ENCODE peak calls at places on chromosomes 7 and 10, in four cellular contexts. I is GM12878, N is H1, J is K562. H is an unnamed sample.
A peak's percentile ranks its signal among the peaks of the same experiment; 100 is the strongest.

GRCh38 chr7:23254051-23254681 is 7.6 kb downstream of the GPNMB start:
- DNase-seq in N (no peak), I (no peak), J (no peak), H (no peak)

GRCh38 chr10:107616463-107617131 is 452.1 kb upstream of the SORCS1 start:
- DNase-seq in N (no peak), J (no peak), I (no peak), H (no peak)

GRCh38 chr7:123979876-123980275 is 53.0 kb downstream of the TMEM229A start:
- DNase-seq in I (no peak), J (no peak), N (no peak), H (no peak)

GRCh38 chr7:66539948-66540375 is 88.7 kb upstream of the KCTD7 start:
- DNase-seq in N (no peak), I (no peak), J (peak; percentile 55), H (peak; percentile 43)

GRCh38 chr7:54841772-54842707 is 83.0 kb upstream of the SEC61G start:
- DNase-seq in N (no peak), I (no peak), J (no peak), H (peak; percentile 36)

GRCh38 chr10:89525556-89525955 is 9.8 kb downstream of the SLC16A12 start:
- DNase-seq in N (no peak), J (no peak), I (no peak), H (no peak)

GRCh38 chr10:132641966-132642731 is 104.6 kb downstream of the INPP5A start:
- DNase-seq in J (no peak), N (no peak), I (no peak), H (no peak)

GRCh38 chr7:149721084-149721601 is 52.2 kb downstream of the ZNF467 start:
- DNase-seq in I (no peak), J (no peak), N (no peak), H (no peak)

GRCh38 chr7:21108182-21108581 is 319.7 kb upstream of the SP4 start:
- DNase-seq in I (no peak), N (no peak), J (no peak), H (no peak)

GRCh38 chr10:103564799-103565365 is 71.4 kb downstream of the NEURL1 start:
- DNase-seq in I (no peak), N (no peak), J (peak; percentile 64), H (peak; percentile 26)

GRCh38 chr10:122476034-122476695 is 14.8 kb downstream of the HTRA1 start:
- DNase-seq in I (no peak), N (no peak), J (no peak), H (no peak)

GRCh38 chr10:121455377-121455776 is 142.9 kb downstream of the FGFR2 start:
- DNase-seq in N (no peak), J (no peak), I (no peak), H (no peak)

GRCh38 chr7:157494506-157495176 is 157.8 kb downstream of the DNAJB6 start:
- DNase-seq in N (no peak), I (no peak), J (no peak), H (no peak)

GRCh38 chr10:98088186-98088971 is 46.1 kb upstream of the R3HCC1L start:
- DNase-seq in I (no peak), N (no peak), J (no peak), H (no peak)

GRCh38 chr7:104650991-104651680 is 322.7 kb downstream of the LHFPL3 start:
- DNase-seq in J (no peak), I (no peak), N (no peak), H (no peak)

GRCh38 chr7:85103352-85103751 is 83.5 kb downstream of the SEMA3D start:
- DNase-seq in J (no peak), I (no peak), N (no peak), H (no peak)

GRCh38 chr10:74079914-74080590 is 70.6 kb downstream of the AP3M1 start:
- DNase-seq in J (no peak), N (no peak), I (no peak), H (no peak)

GRCh38 chr7:114047889-114048288 is 129.1 kb upstream of the PPP1R3A start:
- DNase-seq in N (no peak), I (no peak), J (no peak), H (no peak)

GRCh38 chr7:40177071-40177470 is 42.3 kb downstream of the SUGCT start:
- DNase-seq in N (no peak), J (no peak), I (no peak), H (no peak)

GRCh38 chr10:50316695-50317648 is 65.7 kb upstream of the ASAH2 start:
- DNase-seq in J (no peak), N (no peak), I (no peak), H (no peak)

GRCh38 chr10:61142987-61143386 is 199.0 kb upstream of the RHOBTB1 start:
- DNase-seq in I (no peak), N (no peak), J (no peak), H (no peak)

GRCh38 chr10:30939643-30940042 is 92.0 kb downstream of the ZNF438 start:
- DNase-seq in I (no peak), J (no peak), N (no peak), H (no peak)

GRCh38 chr7:69782917-69783684 is 184.8 kb downstream of the AUTS2 start:
- DNase-seq in N (no peak), J (no peak), I (no peak), H (no peak)

GRCh38 chr7:132183822-132184380 is 392.4 kb downstream of the PLXNA4 start:
- DNase-seq in I (no peak), J (no peak), N (no peak), H (no peak)

GRCh38 chr10:95266674-95267095 is 24.1 kb downstream of the PDLIM1 start:
- DNase-seq in I (no peak), N (no peak), J (peak; percentile 64), H (peak; percentile 76)

GRCh38 chr10:48458662-48459048 is 146.2 kb downstream of the ARHGAP22 start:
- DNase-seq in J (no peak), I (no peak), N (no peak), H (no peak)

GRCh38 chr7:136687693-136688322 is 180.6 kb upstream of the CHRM2 start:
- DNase-seq in I (no peak), J (peak; percentile 47), N (no peak), H (peak; percentile 7)

GRCh38 chr7:42617781-42618457 is 294.0 kb downstream of the C7orf25 start:
- DNase-seq in J (no peak), I (no peak), N (no peak), H (no peak)

GRCh38 chr7:54987772-54988171 is 31.0 kb upstream of the EGFR start:
- DNase-seq in J (no peak), N (no peak), I (no peak), H (peak; percentile 32)

GRCh38 chr7:106022193-106022821 is 59.2 kb downstream of the CDHR3 start:
- DNase-seq in J (no peak), I (peak; percentile 74), N (no peak), H (no peak)

GRCh38 chr7:50653997-50654425 is 88.8 kb upstream of the DDC start:
- DNase-seq in N (no peak), I (no peak), J (no peak), H (no peak)

GRCh38 chr7:108420482-108420908 is 35.7 kb downstream of the NRCAM start:
- DNase-seq in I (no peak), J (no peak), N (no peak), H (no peak)

GRCh38 chr10:61901829-61902447 is 439 bp downstream of the ARID5B start:
- DNase-seq in N (no peak), J (no peak), I (no peak), H (no peak)

GRCh38 chr7:123883154-123883553 is 38.2 kb downstream of the HYAL4 start:
- DNase-seq in J (no peak), N (no peak), I (no peak), H (no peak)

GRCh38 chr7:127447326-127447945 is 54.9 kb upstream of the ZNF800 start:
- DNase-seq in J (peak; percentile 74), I (peak; percentile 28), N (peak; percentile 64), H (peak; percentile 64)
- TF ChIP-seq ATF2 in J (no peak), I (no peak), N (no peak), H (no peak)

GRCh38 chr10:14360951-14361350 is 30.2 kb upstream of the FRMD4A start:
- DNase-seq in I (no peak), J (no peak), N (no peak), H (no peak)

GRCh38 chr10:14362098-14362497 is 31.4 kb upstream of the FRMD4A start:
- DNase-seq in N (no peak), J (no peak), I (no peak), H (no peak)

GRCh38 chr10:14360515-14360914 is 29.8 kb upstream of the FRMD4A start:
- DNase-seq in J (no peak), N (no peak), I (no peak), H (no peak)

GRCh38 chr10:14356921-14357320 is 26.2 kb upstream of the FRMD4A start:
- DNase-seq in J (no peak), N (no peak), I (no peak), H (no peak)

GRCh38 chr10:14358886-14359573 is 28.3 kb upstream of the FRMD4A start:
- DNase-seq in J (no peak), I (no peak), N (no peak), H (no peak)
- TF ChIP-seq GABPA in J (no peak), I (no peak), N (no peak), H (no peak)

DNA sequence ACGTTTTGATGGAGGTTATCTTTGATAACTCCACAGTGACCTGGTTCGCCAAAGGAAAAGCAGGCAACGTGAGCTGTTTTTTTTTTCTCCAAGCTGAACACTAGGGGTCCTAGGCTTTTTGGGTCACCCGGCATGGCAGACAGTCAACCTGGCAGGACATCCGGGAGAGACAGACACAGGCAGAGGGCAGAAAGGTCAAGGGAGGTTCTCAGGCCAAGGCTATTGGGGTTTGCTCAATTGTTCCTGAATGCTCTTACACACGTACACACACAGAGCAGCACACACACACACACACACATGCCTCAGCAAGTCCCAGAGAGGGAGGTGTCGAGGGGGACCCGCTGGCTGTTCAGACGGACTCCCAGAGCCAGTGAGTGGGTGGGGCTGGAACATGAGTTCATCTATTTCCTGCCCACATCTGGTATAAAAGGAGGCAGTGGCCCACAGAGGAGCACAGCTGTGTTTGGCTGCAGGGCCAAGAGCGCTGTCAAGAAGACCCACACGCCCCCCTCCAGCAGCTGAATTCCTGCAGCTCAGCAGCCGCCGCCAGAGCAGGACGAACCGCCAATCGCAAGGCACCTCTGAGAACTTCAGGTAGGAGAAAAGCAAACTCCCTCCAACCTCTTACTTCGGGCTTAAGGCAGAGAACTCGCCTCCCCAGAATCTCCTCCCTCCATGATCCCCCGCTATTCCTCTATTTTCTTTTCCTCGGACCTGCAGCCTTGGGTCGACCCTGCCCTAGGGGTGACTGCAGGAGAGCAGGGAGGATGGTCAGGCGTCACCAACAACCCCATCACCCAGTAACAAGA is at the start of gene SERPINE1:
- DNase-seq in N (no peak), J (peak; percentile 68), I (peak; percentile 47), H (peak; percentile 98)
- TF ChIP-seq MAX in N (no peak), J (no peak), I (no peak), H (peak; percentile 18)

DNA sequence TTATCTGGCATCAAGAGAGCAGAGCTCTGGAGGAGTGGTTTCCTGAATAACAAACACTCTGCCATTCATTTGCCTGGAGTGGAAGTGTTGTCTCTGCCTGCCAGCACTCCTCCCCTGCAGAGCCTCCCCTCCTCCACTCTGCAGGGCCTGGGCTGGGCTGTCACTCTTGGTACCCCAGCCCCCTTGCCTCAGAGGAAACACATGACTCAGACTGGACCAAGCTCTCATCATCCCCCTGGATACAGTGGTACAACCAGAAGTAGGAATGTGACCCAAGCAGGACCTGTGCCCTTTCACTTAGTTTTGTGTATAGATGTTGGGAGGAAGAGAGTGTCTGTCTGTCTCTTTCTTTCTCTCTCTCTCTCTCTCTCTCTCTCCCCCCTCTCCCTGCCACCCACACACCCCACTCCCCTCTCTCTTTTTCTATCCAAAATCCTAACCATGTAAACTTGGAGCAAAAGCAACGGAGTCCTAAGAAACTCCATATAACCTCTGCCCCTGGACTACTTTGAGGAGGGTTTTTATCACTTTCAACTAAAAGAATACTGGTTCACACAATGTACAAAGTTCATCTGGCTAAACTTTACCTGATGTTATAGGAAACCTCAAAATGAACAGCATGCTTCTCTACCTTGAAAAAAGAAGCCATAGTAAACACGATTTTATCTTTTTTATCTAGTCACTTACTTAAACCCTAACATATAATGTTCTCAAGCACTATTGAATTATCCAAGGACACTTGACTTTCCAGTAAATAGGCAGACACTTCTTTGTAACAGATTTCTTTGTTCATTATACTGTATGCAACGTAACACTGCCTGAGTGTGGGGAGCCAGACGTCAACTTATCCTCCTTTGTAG is 43.8 kb downstream of the DOCK4 start:
- DNase-seq in J (no peak), I (no peak), N (peak; percentile 63), H (peak; percentile 89)
- TF ChIP-seq ATF2 in J (no peak), I (no peak), N (no peak), H (peak; percentile 18)

H was measured in HepG2.